ENCODE peak calls at places on chromosomes 5 and 9, in ten cellular contexts. K, Q, I, Y, N, D, A, F, M and S are unnamed samples.

GRCh38 chr5:168985454-168985853 is 315.5 kb downstream of the SLIT3 start:
- DNase-seq in K (no peak), Q (no peak), I (no peak), Y (no peak), N (no peak), D (no peak), A (no peak), F (no peak), M (no peak), S (no peak)

GRCh38 chr9:99490736-99491135 is 268.7 kb downstream of the SEC61B start:
- DNase-seq in K (no peak), Q (no peak), I (no peak), Y (no peak), N (peak; percentile 16), D (no peak), A (no peak), F (no peak), M (no peak), S (no peak)

GRCh38 chr5:133613743-133614142 is 1.4 kb upstream of the FSTL4 start:
- DNase-seq in K (no peak), Q (no peak), I (no peak), Y (no peak), N (no peak), D (no peak), A (no peak), F (no peak), M (no peak), S (no peak)

GRCh38 chr9:112348993-112349333 is 15.5 kb upstream of the PTBP3 start:
- DNase-seq in K (no peak), Q (no peak), I (no peak), Y (no peak), N (no peak), D (no peak), A (no peak), F (no peak), M (no peak), S (peak; percentile 94)

GRCh38 chr5:114361724-114362196 is at the start of gene KCNN2:
- DNase-seq in K (no peak), Q (peak; percentile 85), I (no peak), Y (peak; percentile 77), N (peak; percentile 4), D (peak; percentile 18), A (peak; percentile 52), F (peak; percentile 19), M (no peak), S (no peak)

GRCh38 chr5:173839117-173839713 is 48.9 kb upstream of the CPEB4 start:
- DNase-seq in K (no peak), Q (no peak), I (no peak), Y (no peak), N (no peak), D (no peak), A (no peak), F (no peak), M (no peak), S (no peak)

GRCh38 chr9:125829743-125830142 is 82.6 kb downstream of the PBX3 start:
- DNase-seq in K (peak; percentile 20), Q (no peak), I (peak; percentile 46), Y (peak; percentile 52), N (peak; percentile 30), D (no peak), A (peak; percentile 11), F (no peak), M (no peak), S (no peak)

GRCh38 chr5:40437452-40437861 is 242.3 kb upstream of the PTGER4 start:
- DNase-seq in K (no peak), Q (no peak), I (peak; percentile 34), Y (peak; percentile 42), N (peak; percentile 39), D (no peak), A (no peak), F (no peak), M (peak; percentile 50), S (no peak)

GRCh38 chr5:172444110-172444510 is 10.2 kb downstream of the SH3PXD2B start:
- DNase-seq in K (no peak), Q (no peak), I (no peak), Y (no peak), N (peak; percentile 29), D (no peak), A (no peak), F (no peak), M (no peak), S (no peak)